ENCODE peak calls at places on chromosomes 1 and 21, in six cellular contexts. One of them, this sample, is unnamed.

GRCh38 chr1:108871050-108871724 is 5.6 kb upstream of the GPSM2 start:
- DNase-seq in PC-9: no peak
- DNase-seq in amniotic stem cell: no peak
- DNase-seq in spleen: no peak
- DNase-seq in left ventricle myocardium inferior: no peak
- DNase-seq in posterior cingulate gyrus: no peak
- DNase-seq in this sample: no peak

GRCh38 chr1:29650476-29650875 is 414.2 kb downstream of the PTPRU start:
- DNase-seq in PC-9: no peak
- DNase-seq in amniotic stem cell: no peak
- DNase-seq in spleen: no peak
- DNase-seq in left ventricle myocardium inferior: no peak
- DNase-seq in posterior cingulate gyrus: no peak
- DNase-seq in this sample: no peak

GRCh38 chr1:232577809-232578208 is 52.1 kb downstream of the SIPA1L2 start:
- DNase-seq in PC-9: no peak
- DNase-seq in amniotic stem cell: no peak
- DNase-seq in spleen: no peak
- DNase-seq in left ventricle myocardium inferior: no peak
- DNase-seq in posterior cingulate gyrus: no peak
- DNase-seq in this sample: no peak

GRCh38 chr1:14881775-14882672 is 271.5 kb upstream of the TMEM51 start:
- DNase-seq in PC-9: no peak
- DNase-seq in amniotic stem cell: no peak
- DNase-seq in spleen: no peak
- DNase-seq in left ventricle myocardium inferior: no peak
- DNase-seq in posterior cingulate gyrus: no peak
- DNase-seq in this sample: no peak

GRCh38 chr21:15192243-15192642 is 127.4 kb upstream of the NRIP1 start:
- DNase-seq in PC-9: peak
- DNase-seq in amniotic stem cell: no peak
- DNase-seq in spleen: no peak
- DNase-seq in left ventricle myocardium inferior: no peak
- DNase-seq in posterior cingulate gyrus: no peak
- DNase-seq in this sample: no peak

GRCh38 chr1:203636306-203636705 is 9.7 kb downstream of the ATP2B4 start:
- DNase-seq in PC-9: no peak
- DNase-seq in amniotic stem cell: no peak
- DNase-seq in spleen: no peak
- DNase-seq in left ventricle myocardium inferior: no peak
- DNase-seq in posterior cingulate gyrus: no peak
- DNase-seq in this sample: no peak

GRCh38 chr1:216937491-216937890 is 214.3 kb upstream of the ESRRG start:
- DNase-seq in PC-9: no peak
- DNase-seq in amniotic stem cell: no peak
- DNase-seq in spleen: no peak
- DNase-seq in left ventricle myocardium inferior: no peak
- DNase-seq in posterior cingulate gyrus: no peak
- DNase-seq in this sample: no peak

GRCh38 chr21:38804030-38804616 is 1.6 kb upstream of the ETS2 start:
- DNase-seq in PC-9: no peak
- DNase-seq in amniotic stem cell: no peak
- DNase-seq in spleen: no peak
- DNase-seq in left ventricle myocardium inferior: no peak
- DNase-seq in posterior cingulate gyrus: no peak
- DNase-seq in this sample: no peak

GRCh38 chr1:43520100-43520828 is 10.4 kb upstream of the PTPRF start:
- DNase-seq in PC-9: no peak
- DNase-seq in amniotic stem cell: no peak
- DNase-seq in spleen: no peak
- DNase-seq in left ventricle myocardium inferior: no peak
- DNase-seq in posterior cingulate gyrus: no peak
- DNase-seq in this sample: no peak

GRCh38 chr1:210654176-210654786 is 325.6 kb downstream of the HHAT start:
- DNase-seq in PC-9: no peak
- DNase-seq in amniotic stem cell: no peak
- DNase-seq in spleen: no peak
- DNase-seq in left ventricle myocardium inferior: no peak
- DNase-seq in posterior cingulate gyrus: no peak
- DNase-seq in this sample: no peak

GRCh38 chr1:227758366-227758765 is 23.1 kb downstream of the SNAP47 start:
- DNase-seq in PC-9: no peak
- DNase-seq in amniotic stem cell: no peak
- DNase-seq in spleen: no peak
- DNase-seq in left ventricle myocardium inferior: no peak
- DNase-seq in posterior cingulate gyrus: peak
- DNase-seq in this sample: no peak

GRCh38 chr1:115705085-115706008 is 63.2 kb downstream of the CASQ2 start:
- DNase-seq in PC-9: peak
- DNase-seq in amniotic stem cell: peak
- DNase-seq in spleen: no peak
- DNase-seq in left ventricle myocardium inferior: no peak
- DNase-seq in posterior cingulate gyrus: no peak
- DNase-seq in this sample: no peak

GRCh38 chr21:38380391-38381137 is 117.7 kb downstream of the ERG start:
- DNase-seq in PC-9: no peak
- DNase-seq in amniotic stem cell: no peak
- DNase-seq in spleen: no peak
- DNase-seq in left ventricle myocardium inferior: no peak
- DNase-seq in posterior cingulate gyrus: no peak
- DNase-seq in this sample: no peak

GRCh38 chr1:29124366-29125236 is 898 bp upstream of the TMEM200B start:
- DNase-seq in PC-9: no peak
- DNase-seq in amniotic stem cell: peak
- DNase-seq in spleen: peak
- DNase-seq in left ventricle myocardium inferior: peak
- DNase-seq in posterior cingulate gyrus: no peak
- DNase-seq in this sample: no peak

GRCh38 chr1:68542586-68542985 is 45.7 kb upstream of the DEPDC1 start:
- DNase-seq in PC-9: no peak
- DNase-seq in amniotic stem cell: no peak
- DNase-seq in spleen: no peak
- DNase-seq in left ventricle myocardium inferior: no peak
- DNase-seq in posterior cingulate gyrus: no peak
- DNase-seq in this sample: no peak

GRCh38 chr1:180249725-180250498 is 19.8 kb downstream of the LHX4 start:
- DNase-seq in PC-9: no peak
- DNase-seq in amniotic stem cell: no peak
- DNase-seq in spleen: no peak
- DNase-seq in left ventricle myocardium inferior: no peak
- DNase-seq in posterior cingulate gyrus: no peak
- DNase-seq in this sample: no peak

GRCh38 chr1:66351474-66351873 is 182.5 kb upstream of the SGIP1 start:
- DNase-seq in PC-9: no peak
- DNase-seq in amniotic stem cell: no peak
- DNase-seq in spleen: no peak
- DNase-seq in left ventricle myocardium inferior: no peak
- DNase-seq in posterior cingulate gyrus: no peak
- DNase-seq in this sample: no peak

GRCh38 chr1:52403566-52404115 is 582 bp downstream of the ORC1 start:
- DNase-seq in PC-9: peak
- DNase-seq in amniotic stem cell: peak
- DNase-seq in spleen: no peak
- DNase-seq in left ventricle myocardium inferior: no peak
- DNase-seq in posterior cingulate gyrus: no peak
- DNase-seq in this sample: peak

GRCh38 chr1:47839460-47839760 is 157.8 kb downstream of the TRABD2B start:
- DNase-seq in PC-9: no peak
- DNase-seq in amniotic stem cell: no peak
- DNase-seq in spleen: peak
- DNase-seq in left ventricle myocardium inferior: no peak
- DNase-seq in posterior cingulate gyrus: no peak
- DNase-seq in this sample: no peak

GRCh38 chr1:202205523-202206190 is 12.1 kb downstream of the LGR6 start:
- DNase-seq in PC-9: no peak
- DNase-seq in amniotic stem cell: no peak
- DNase-seq in spleen: no peak
- DNase-seq in left ventricle myocardium inferior: no peak
- DNase-seq in posterior cingulate gyrus: no peak
- DNase-seq in this sample: no peak

GRCh38 chr1:82452096-82452495 is 651.4 kb downstream of the ADGRL2 start:
- DNase-seq in PC-9: no peak
- DNase-seq in amniotic stem cell: no peak
- DNase-seq in spleen: no peak
- DNase-seq in left ventricle myocardium inferior: no peak
- DNase-seq in posterior cingulate gyrus: no peak
- DNase-seq in this sample: no peak

GRCh38 chr21:45540601-45540970 is 1.7 kb downstream of the SLC19A1 start:
- DNase-seq in PC-9: no peak
- DNase-seq in amniotic stem cell: no peak
- DNase-seq in spleen: peak
- DNase-seq in left ventricle myocardium inferior: peak
- DNase-seq in posterior cingulate gyrus: no peak
- DNase-seq in this sample: no peak

GRCh38 chr1:5650283-5651026 is 341.8 kb downstream of the NPHP4 start:
- DNase-seq in PC-9: no peak
- DNase-seq in amniotic stem cell: no peak
- DNase-seq in spleen: no peak
- DNase-seq in left ventricle myocardium inferior: no peak
- DNase-seq in posterior cingulate gyrus: no peak
- DNase-seq in this sample: no peak

This sample was measured in cerebellum.